ENCODE peak calls at places on chromosomes 2 and 18, in four cellular contexts. M is IMR-90; F is CD4-positive, alpha-beta T cell; Y is NCI-H1694. W is an unnamed sample.

GRCh38 chr2:189533274-189534035 is 47.1 kb downstream of the SLC40A1 start:
- DNase-seq in M (no peak), F (no peak), Y (no peak), W (no peak)

GRCh38 chr2:135985826-135986393 is 484 bp upstream of the DARS1 start:
- DNase-seq in M (no peak), F (no peak), Y (no peak), W (no peak)

GRCh38 chr2:136116813-136117390 is 1.0 kb downstream of the CXCR4 start:
- DNase-seq in M (no peak), F (peak; percentile 55), Y (no peak), W (no peak)

GRCh38 chr2:65554765-65555561 is 122.6 kb upstream of the SPRED2 start:
- DNase-seq in M (peak; percentile 15), F (no peak), Y (no peak), W (no peak)

GRCh38 chr2:168323456-168324058 is 76.2 kb upstream of the STK39 start:
- DNase-seq in M (no peak), F (no peak), Y (no peak), W (no peak)

GRCh38 chr2:31996571-31997150 is 14.1 kb downstream of the MEMO1 start:
- DNase-seq in M (no peak), F (no peak), Y (no peak), W (no peak)

GRCh38 chr2:201643216-201643651 is at the start of gene TMEM237:
- DNase-seq in M (peak; percentile 16), F (peak; percentile 21), Y (no peak), W (no peak)

GRCh38 chr2:17538022-17538843 is 2.3 kb upstream of the VSNL1 start:
- DNase-seq in M (peak; percentile 20), F (no peak), Y (no peak), W (no peak)

GRCh38 chr2:142445023-142445422 is 314.2 kb upstream of the LRP1B start:
- DNase-seq in M (no peak), F (no peak), Y (no peak), W (no peak)

GRCh38 chr2:855177-855576 is 95.5 kb upstream of the SNTG2 start:
- DNase-seq in M (no peak), F (no peak), Y (no peak), W (no peak)

GRCh38 chr18:23151414-23152099 is 16.3 kb downstream of the CABLES1 start:
- DNase-seq in M (no peak), F (no peak), Y (no peak), W (no peak)

GRCh38 chr2:42809131-42809875 is 16.9 kb upstream of the HAAO start:
- DNase-seq in M (no peak), F (no peak), Y (peak; percentile 37), W (no peak)

GRCh38 chr18:58349650-58350049 is 279.2 kb downstream of the ALPK2 start:
- DNase-seq in M (no peak), F (no peak), Y (no peak), W (no peak)

GRCh38 chr18:43780782-43781340 is 503.6 kb upstream of the SYT4 start:
- DNase-seq in M (peak; percentile 29), F (no peak), Y (no peak), W (peak; percentile 68)

GRCh38 chr2:169584005-169584877 is at the start of gene PPIG:
- DNase-seq in M (peak; percentile 91), F (peak; percentile 73), Y (peak; percentile 91), W (peak; percentile 43)

GRCh38 chr2:230589497-230590015 is 123.1 kb upstream of the CAB39 start:
- DNase-seq in M (no peak), F (no peak), Y (no peak), W (no peak)

GRCh38 chr2:121285077-121285449 is at the start of gene TFCP2L1:
- DNase-seq in M (no peak), F (no peak), Y (no peak), W (no peak)

GRCh38 chr2:10863837-10864236 is 47.9 kb upstream of the KCNF1 start:
- DNase-seq in M (peak; percentile 44), F (no peak), Y (no peak), W (no peak)

GRCh38 chr18:22494771-22495170 is 77.1 kb upstream of the CTAGE1 start:
- DNase-seq in M (peak; percentile 64), F (no peak), Y (no peak), W (no peak)

GRCh38 chr18:10015288-10015701 is 101.5 kb downstream of the VAPA start:
- DNase-seq in M (peak; percentile 17), F (no peak), Y (no peak), W (no peak)

GRCh38 chr2:230939066-230939591 is 14.1 kb upstream of the GPR55 start:
- DNase-seq in M (no peak), F (no peak), Y (no peak), W (no peak)

GRCh38 chr2:197261808-197262226 is 48.8 kb downstream of the ANKRD44 start:
- DNase-seq in M (peak; percentile 71), F (no peak), Y (no peak), W (no peak)

W was measured in BJ.